ENCODE peak calls at places on chromosome 1, in five cellular contexts. One of them, this sample, is unnamed.

GRCh38 chr1:207868252-207868768 is 42.6 kb downstream of the CD34 start:
- DNase-seq in IMR-90: no peak
- DNase-seq in OCI-LY7: peak; percentile 20
- DNase-seq in astrocyte: no peak
- DNase-seq in neural progenitor cell: peak; percentile 28
- DNase-seq in this sample: no peak

GRCh38 chr1:41592451-41593125 is 108.1 kb upstream of the EDN2 start:
- DNase-seq in IMR-90: no peak
- DNase-seq in OCI-LY7: no peak
- DNase-seq in astrocyte: no peak
- DNase-seq in neural progenitor cell: no peak
- DNase-seq in this sample: no peak

GRCh38 chr1:107926436-107927080 is 38.4 kb downstream of the VAV3 start:
- DNase-seq in IMR-90: no peak
- DNase-seq in OCI-LY7: no peak
- DNase-seq in astrocyte: peak; percentile 6
- DNase-seq in neural progenitor cell: no peak
- DNase-seq in this sample: no peak

GRCh38 chr1:5220881-5221280 is 566.5 kb downstream of the AJAP1 start:
- DNase-seq in IMR-90: no peak
- DNase-seq in OCI-LY7: peak; percentile 95
- DNase-seq in astrocyte: no peak
- DNase-seq in neural progenitor cell: no peak
- DNase-seq in this sample: no peak

GRCh38 chr1:183291802-183292515 is 105.9 kb downstream of the LAMC2 start:
- DNase-seq in IMR-90: peak; percentile 81
- DNase-seq in OCI-LY7: no peak
- DNase-seq in astrocyte: peak; percentile 90
- DNase-seq in neural progenitor cell: no peak
- DNase-seq in this sample: no peak

GRCh38 chr1:65792671-65793358 is at the start of gene PDE4B:
- DNase-seq in IMR-90: peak; percentile 40
- DNase-seq in OCI-LY7: no peak
- DNase-seq in astrocyte: peak; percentile 21
- DNase-seq in neural progenitor cell: peak; percentile 81
- DNase-seq in this sample: no peak

GRCh38 chr1:218315638-218316037 is 29.5 kb upstream of the TGFB2 start:
- DNase-seq in IMR-90: peak; percentile 13
- DNase-seq in OCI-LY7: no peak
- DNase-seq in astrocyte: no peak
- DNase-seq in neural progenitor cell: no peak
- DNase-seq in this sample: no peak

GRCh38 chr1:5891736-5892135 is 100.5 kb downstream of the NPHP4 start:
- DNase-seq in IMR-90: peak; percentile 25
- DNase-seq in OCI-LY7: no peak
- DNase-seq in astrocyte: peak; percentile 64
- DNase-seq in neural progenitor cell: no peak
- DNase-seq in this sample: no peak

GRCh38 chr1:19000065-19000464 is 43.6 kb upstream of the IFFO2 start:
- DNase-seq in IMR-90: no peak
- DNase-seq in OCI-LY7: no peak
- DNase-seq in astrocyte: peak; percentile 7
- DNase-seq in neural progenitor cell: no peak
- DNase-seq in this sample: peak; percentile 68

GRCh38 chr1:45493116-45493697 is 2.2 kb upstream of the TESK2 start:
- DNase-seq in IMR-90: peak; percentile 51
- DNase-seq in OCI-LY7: peak; percentile 76
- DNase-seq in astrocyte: no peak
- DNase-seq in neural progenitor cell: peak; percentile 66
- DNase-seq in this sample: peak; percentile 52

GRCh38 chr1:22788298-22788697 is 77.7 kb downstream of the EPHB2 start:
- DNase-seq in IMR-90: no peak
- DNase-seq in OCI-LY7: no peak
- DNase-seq in astrocyte: peak; percentile 27
- DNase-seq in neural progenitor cell: no peak
- DNase-seq in this sample: peak; percentile 46

GRCh38 chr1:46606255-46606965 is 2.3 kb upstream of the MKNK1 start:
- DNase-seq in IMR-90: peak; percentile 25
- DNase-seq in OCI-LY7: no peak
- DNase-seq in astrocyte: peak; percentile 32
- DNase-seq in neural progenitor cell: no peak
- DNase-seq in this sample: peak; percentile 92

GRCh38 chr1:233252436-233252835 is 43.1 kb downstream of the PCNX2 start:
- DNase-seq in IMR-90: no peak
- DNase-seq in OCI-LY7: no peak
- DNase-seq in astrocyte: no peak
- DNase-seq in neural progenitor cell: no peak
- DNase-seq in this sample: no peak

GRCh38 chr1:78171736-78172590 is 126.2 kb downstream of the GIPC2 start:
- DNase-seq in IMR-90: peak; percentile 85
- DNase-seq in OCI-LY7: no peak
- DNase-seq in astrocyte: peak; percentile 85
- DNase-seq in neural progenitor cell: no peak
- DNase-seq in this sample: peak; percentile 87

GRCh38 chr1:8443558-8444194 is 125.8 kb downstream of the SLC45A1 start:
- DNase-seq in IMR-90: no peak
- DNase-seq in OCI-LY7: no peak
- DNase-seq in astrocyte: no peak
- DNase-seq in neural progenitor cell: peak; percentile 66
- DNase-seq in this sample: no peak
- TF ChIP-seq CTCF in IMR-90: peak; percentile 36
- TF ChIP-seq CTCF in OCI-LY7: peak; percentile 57
- TF ChIP-seq CTCF in astrocyte: no peak
- TF ChIP-seq CTCF in neural progenitor cell: peak; percentile 38
- TF ChIP-seq CTCF in this sample: no peak

GRCh38 chr1:57137980-57138379 is 172.2 kb upstream of the C8B start:
- DNase-seq in IMR-90: no peak
- DNase-seq in OCI-LY7: peak; percentile 47
- DNase-seq in astrocyte: no peak
- DNase-seq in neural progenitor cell: no peak
- DNase-seq in this sample: no peak
- H3K4me3 ChIP-seq in IMR-90: no peak overlapping the region
- H3K4me3 ChIP-seq in OCI-LY7: no peak overlapping the region
- H3K4me3 ChIP-seq in astrocyte: no peak overlapping the region
- H3K4me3 ChIP-seq in neural progenitor cell: no peak overlapping the region
- H3K4me3 ChIP-seq in this sample: no peak overlapping the region

DNA sequence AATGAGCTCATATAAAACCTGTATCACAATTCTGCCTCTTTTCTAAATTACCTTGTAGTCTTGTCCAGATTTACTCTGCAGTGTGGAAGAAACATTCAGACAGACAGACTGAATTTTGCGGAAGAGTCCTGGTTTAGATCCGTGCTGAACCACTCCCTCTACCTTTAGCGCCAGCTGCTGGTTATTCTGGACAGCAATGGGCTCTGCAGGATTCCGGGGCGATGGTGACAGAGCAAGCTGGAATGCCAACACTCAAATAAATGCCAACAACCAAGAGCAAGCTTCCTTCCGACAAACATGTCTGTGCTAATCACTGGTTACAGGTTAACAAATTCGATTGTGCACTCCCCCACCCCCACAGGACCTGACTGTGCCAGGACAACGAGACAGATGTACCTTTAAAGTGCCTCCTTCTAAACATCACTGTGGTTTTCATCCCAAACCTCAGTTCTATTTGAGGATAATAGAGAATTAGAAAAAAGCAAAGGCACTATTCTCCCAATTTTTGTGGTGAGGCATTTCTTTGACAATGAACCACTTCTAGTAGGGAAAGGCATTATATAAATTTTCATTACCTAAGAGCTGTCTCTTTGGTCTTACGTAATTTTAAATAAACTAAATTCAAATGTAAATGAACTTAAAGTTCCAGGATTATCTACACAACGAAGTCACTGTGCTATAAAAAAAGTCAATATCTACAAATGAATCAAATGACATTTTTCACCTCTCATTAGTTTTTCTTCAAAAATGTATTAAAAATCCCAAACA is 90.4 kb downstream of the INTS7 start:
- DNase-seq in IMR-90: peak; percentile 22
- DNase-seq in OCI-LY7: no peak
- DNase-seq in astrocyte: peak; percentile 57
- DNase-seq in neural progenitor cell: peak; percentile 65
- DNase-seq in this sample: peak; percentile 98
- TF ChIP-seq CTCF in IMR-90: peak; percentile 29
- TF ChIP-seq CTCF in OCI-LY7: no peak
- TF ChIP-seq CTCF in astrocyte: peak; percentile 54
- TF ChIP-seq CTCF in neural progenitor cell: peak; percentile 62
- TF ChIP-seq CTCF in this sample: peak; percentile 94

GRCh38 chr1:84632142-84632541 is 57.9 kb upstream of the CTBS start:
- DNase-seq in IMR-90: no peak
- DNase-seq in OCI-LY7: no peak
- DNase-seq in astrocyte: no peak
- DNase-seq in neural progenitor cell: no peak
- DNase-seq in this sample: no peak

GRCh38 chr1:84635261-84635848 is 54.9 kb downstream of the SSX2IP start:
- DNase-seq in IMR-90: no peak
- DNase-seq in OCI-LY7: no peak
- DNase-seq in astrocyte: no peak
- DNase-seq in neural progenitor cell: no peak
- DNase-seq in this sample: no peak

GRCh38 chr1:84632975-84633427 is 57.3 kb downstream of the SSX2IP start:
- DNase-seq in IMR-90: peak; percentile 83
- DNase-seq in OCI-LY7: no peak
- DNase-seq in astrocyte: peak; percentile 77
- DNase-seq in neural progenitor cell: no peak
- DNase-seq in this sample: peak; percentile 84

GRCh38 chr1:84634536-84635205 is 55.6 kb downstream of the SSX2IP start:
- DNase-seq in IMR-90: no peak
- DNase-seq in OCI-LY7: no peak
- DNase-seq in astrocyte: no peak
- DNase-seq in neural progenitor cell: peak; percentile 2
- DNase-seq in this sample: peak; percentile 96
- H3K4me3 ChIP-seq in IMR-90: no peak overlapping the region
- H3K4me3 ChIP-seq in OCI-LY7: no peak overlapping the region
- H3K4me3 ChIP-seq in astrocyte: no peak overlapping the region
- H3K4me3 ChIP-seq in neural progenitor cell: no peak overlapping the region
- H3K4me3 ChIP-seq in this sample: no peak overlapping the region

This sample was measured in bronchial epithelial cell.